ENCODE peak calls at places on chromosomes 11 and 22, in six cellular contexts. C is tibial artery, K is cardiac muscle cell, Z is adrenal gland, F is stomach, B is ovary. R is an unnamed sample.

GRCh38 chr11:102410382-102410784 is 42.2 kb downstream of the TMEM123 start:
- DNase-seq in C (no peak), K (peak; percentile 64), Z (no peak), F (no peak), B (no peak), R (no peak)

GRCh38 chr11:9313648-9314290 is 624 bp downstream of the TMEM41B start:
- DNase-seq in C (peak; percentile 22), K (peak; percentile 27), Z (no peak), F (peak; percentile 26), B (no peak), R (peak; percentile 32)

GRCh38 chr22:43829904-43830851 is 18.1 kb upstream of the EFCAB6 start:
- DNase-seq in C (peak; percentile 67), K (peak; percentile 65), Z (no peak), F (no peak), B (no peak), R (no peak)

GRCh38 chr22:27489265-27489675 is 312.3 kb downstream of the MN1 start:
- DNase-seq in C (peak; percentile 41), K (peak; percentile 44), Z (no peak), F (peak; percentile 71), B (no peak), R (peak; percentile 86)

GRCh38 chr11:10902756-10903155 is 44.9 kb upstream of the ZBED5 start:
- DNase-seq in C (no peak), K (no peak), Z (no peak), F (no peak), B (no peak), R (no peak)

GRCh38 chr11:3219281-3219892 is 774 bp upstream of the MRGPRG start:
- DNase-seq in C (no peak), K (no peak), Z (no peak), F (peak; percentile 22), B (peak; percentile 7), R (peak; percentile 0)

GRCh38 chr22:45648320-45649070 is 23.1 kb upstream of the ATXN10 start:
- DNase-seq in C (no peak), K (no peak), Z (no peak), F (no peak), B (no peak), R (no peak)

GRCh38 chr22:49372111-49372529 is 455.6 kb downstream of the BRD1 start:
- DNase-seq in C (no peak), K (no peak), Z (no peak), F (peak; percentile 17), B (no peak), R (peak; percentile 10)

GRCh38 chr11:113506893-113507292 is 31.7 kb upstream of the DRD2 start:
- DNase-seq in C (no peak), K (peak; percentile 14), Z (no peak), F (no peak), B (no peak), R (no peak)

GRCh38 chr11:114137054-114137453 is 77.5 kb downstream of the ZBTB16 start:
- DNase-seq in C (no peak), K (no peak), Z (no peak), F (no peak), B (no peak), R (no peak)

GRCh38 chr22:46010951-46011626 is 34.1 kb upstream of the WNT7B start:
- DNase-seq in C (no peak), K (no peak), Z (peak; percentile 11), F (peak; percentile 72), B (no peak), R (no peak)

GRCh38 chr11:16040151-16040550 is 316.2 kb downstream of the SOX6 start:
- DNase-seq in C (no peak), K (no peak), Z (no peak), F (no peak), B (no peak), R (no peak)

GRCh38 chr11:7143908-7144307 is 55.1 kb downstream of the RBMXL2 start:
- DNase-seq in C (no peak), K (peak; percentile 17), Z (no peak), F (no peak), B (no peak), R (no peak)

GRCh38 chr22:46018859-46019258 is 41.9 kb upstream of the WNT7B start:
- DNase-seq in C (no peak), K (no peak), Z (no peak), F (no peak), B (no peak), R (no peak)

GRCh38 chr11:19673924-19674390 is 38.7 kb upstream of the NAV2 start:
- DNase-seq in C (peak; percentile 91), K (peak; percentile 64), Z (peak; percentile 30), F (no peak), B (peak; percentile 55), R (peak; percentile 41)

GRCh38 chr11:130671801-130672700 is 223.6 kb downstream of the ADAMTS15 start:
- DNase-seq in C (peak; percentile 79), K (peak; percentile 91), Z (no peak), F (peak; percentile 49), B (peak; percentile 48), R (peak; percentile 33)

GRCh38 chr11:71240865-71241691 is 11.3 kb downstream of the SHANK2 start:
- DNase-seq in C (peak; percentile 45), K (peak; percentile 95), Z (no peak), F (peak; percentile 57), B (no peak), R (no peak)

GRCh38 chr22:39579909-39580571 is 9.5 kb downstream of the CACNA1I start:
- DNase-seq in C (no peak), K (no peak), Z (no peak), F (no peak), B (no peak), R (no peak)

GRCh38 chr22:17213976-17214375 is 5.3 kb downstream of the ADA2 start:
- DNase-seq in C (peak; percentile 39), K (peak; percentile 75), Z (peak; percentile 41), F (peak; percentile 38), B (no peak), R (peak; percentile 56)

GRCh38 chr11:19101803-19102520 is 15.0 kb upstream of the ZDHHC13 start:
- DNase-seq in C (no peak), K (no peak), Z (no peak), F (no peak), B (no peak), R (peak; percentile 38)

GRCh38 chr11:64084962-64085710 is 49.4 kb downstream of the FLRT1 start:
- DNase-seq in C (no peak), K (no peak), Z (no peak), F (peak; percentile 45), B (no peak), R (peak; percentile 48)

GRCh38 chr11:34105957-34106504 is 602 bp downstream of the NAT10 start:
- DNase-seq in C (no peak), K (no peak), Z (no peak), F (no peak), B (no peak), R (no peak)

GRCh38 chr11:6677018-6677417 is 6.1 kb downstream of the MRPL17 start:
- DNase-seq in C (no peak), K (no peak), Z (no peak), F (no peak), B (no peak), R (no peak)

GRCh38 chr22:39519681-39520053 is 695 bp upstream of the ATF4 start:
- DNase-seq in C (peak; percentile 61), K (peak; percentile 68), Z (peak; percentile 68), F (peak; percentile 62), B (peak; percentile 73), R (peak; percentile 68)

GRCh38 chr11:101442936-101443521 is 140.8 kb downstream of the TRPC6 start:
- DNase-seq in C (no peak), K (no peak), Z (no peak), F (no peak), B (no peak), R (no peak)

GRCh38 chr11:64716471-64717267 is 6.3 kb downstream of the NRXN2 start:
- DNase-seq in C (no peak), K (no peak), Z (no peak), F (no peak), B (no peak), R (no peak)

GRCh38 chr11:98561216-98561615 is 459.5 kb upstream of the CNTN5 start:
- DNase-seq in C (no peak), K (no peak), Z (no peak), F (no peak), B (no peak), R (no peak)

GRCh38 chr11:46679252-46680163 is 20.9 kb downstream of the ARHGAP1 start:
- DNase-seq in C (no peak), K (no peak), Z (no peak), F (no peak), B (no peak), R (no peak)

GRCh38 chr11:9267680-9268079 is 2.5 kb upstream of the DENND5A start:
- DNase-seq in C (no peak), K (no peak), Z (no peak), F (no peak), B (no peak), R (no peak)

GRCh38 chr11:13984616-13985474 is 22.3 kb downstream of the SPON1 start:
- DNase-seq in C (no peak), K (peak; percentile 44), Z (no peak), F (no peak), B (no peak), R (no peak)

GRCh38 chr22:37077802-37078448 is 26.4 kb downstream of the KCTD17 start:
- DNase-seq in C (no peak), K (peak; percentile 66), Z (peak; percentile 61), F (peak; percentile 71), B (no peak), R (peak; percentile 73)

GRCh38 chr22:31085493-31085824 is 4.3 kb downstream of the SMTN start:
- DNase-seq in C (no peak), K (peak; percentile 76), Z (no peak), F (no peak), B (no peak), R (peak; percentile 38)
- TF ChIP-seq CTCF in C (no peak), K (no peak), Z (no peak), F (no peak), B (no peak), R (no peak)

GRCh38 chr11:117305145-117305544 is 10.9 kb downstream of the BACE1 start:
- DNase-seq in C (no peak), K (no peak), Z (no peak), F (no peak), B (no peak), R (no peak)
- H3K9me3 ChIP-seq in C (no peaks in the 10 kb centered on the region), K (no peaks in the 10 kb centered on the region), Z (no peaks in the 10 kb centered on the region), F (no peaks in the 10 kb centered on the region), B (no peaks in the 10 kb centered on the region), R (no peaks in the 10 kb centered on the region)

DNA sequence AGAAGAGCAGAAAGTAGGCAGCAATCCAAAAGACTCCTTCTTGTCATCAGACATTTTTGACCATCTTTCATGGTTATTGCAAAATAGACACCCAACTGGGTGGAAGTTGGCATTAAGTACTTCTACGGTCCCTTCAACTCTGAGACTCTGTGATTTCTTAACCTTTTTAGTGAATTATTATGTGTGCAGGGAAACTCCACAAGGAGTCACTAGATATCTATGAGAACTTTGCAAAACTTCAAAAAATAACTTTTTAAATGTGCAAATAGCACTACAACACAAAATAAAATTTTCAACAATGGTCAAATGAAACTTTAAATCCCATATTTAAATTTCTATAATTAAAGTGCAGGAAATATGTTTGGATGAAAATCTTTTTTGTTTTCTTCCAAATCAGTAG is 88.7 kb downstream of the SLC17A6 start:
- DNase-seq in C (no peak), K (no peak), Z (no peak), F (no peak), B (no peak), R (no peak)
- TF ChIP-seq CTCF in C (no peak), K (peak; percentile 11), Z (no peak), F (no peak), B (no peak), R (no peak)

DNA sequence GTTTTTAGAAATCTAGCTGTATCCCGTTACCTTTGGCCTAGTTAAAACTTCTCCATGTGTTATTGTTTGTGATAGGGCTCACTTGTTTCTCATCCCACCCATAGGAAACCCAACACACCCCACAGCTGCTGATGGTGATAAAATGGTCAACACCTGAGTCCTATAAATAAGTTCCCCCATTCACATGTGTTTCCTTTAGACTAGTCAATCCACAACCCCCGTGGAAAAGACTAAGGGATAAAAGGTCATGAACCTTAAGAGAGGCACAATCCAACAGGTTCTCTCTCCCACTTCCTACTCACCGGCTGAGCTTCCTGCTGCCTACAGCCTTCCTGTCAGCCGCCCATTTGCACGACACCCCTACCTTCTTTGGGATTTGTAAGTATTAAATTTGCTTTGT is 768.4 kb downstream of the JRKL start:
- DNase-seq in C (no peak), K (no peak), Z (no peak), F (no peak), B (no peak), R (no peak)
- H3K9me3 ChIP-seq in C (no peaks in the 10 kb centered on the region), K (no peaks in the 10 kb centered on the region), Z (no peaks in the 10 kb centered on the region), F (no peaks in the 10 kb centered on the region), B (no peaks in the 10 kb centered on the region), R (no peaks in the 10 kb centered on the region)